ENCODE peak calls at places on chromosomes 11 and 22, in four cellular contexts. O is IMR-90; Q is prostate gland; M is CD8-positive, alpha-beta T cell. J is an unnamed sample.
A peak's percentile ranks its signal among the peaks of the same experiment; 100 is the strongest.

GRCh38 chr11:102587722-102588121 is 37.4 kb downstream of the MMP20 start:
- DNase-seq in O (no peak), Q (no peak), M (no peak), J (no peak)

GRCh38 chr11:77879218-77879617 is 58.3 kb downstream of the AAMDC start:
- DNase-seq in O (peak; percentile 50), Q (no peak), M (no peak), J (peak; percentile 58)

GRCh38 chr11:68655806-68656205 is 28.5 kb upstream of the GAL start:
- DNase-seq in O (no peak), Q (no peak), M (no peak), J (no peak)

GRCh38 chr11:67534070-67534679 is 10.9 kb upstream of the CABP2 start:
- DNase-seq in O (no peak), Q (no peak), M (no peak), J (no peak)

GRCh38 chr11:69375316-69376154 is 81.6 kb downstream of the MYEOV start:
- DNase-seq in O (no peak), Q (no peak), M (no peak), J (no peak)

GRCh38 chr22:25232301-25232700 is 12.9 kb downstream of the CRYBB2 start:
- DNase-seq in O (peak; percentile 17), Q (no peak), M (no peak), J (no peak)

GRCh38 chr11:86249307-86250098 is 5.0 kb downstream of the EED start:
- DNase-seq in O (no peak), Q (no peak), M (no peak), J (no peak)

GRCh38 chr11:77503006-77503405 is 29.1 kb upstream of the PAK1 start:
- DNase-seq in O (peak; percentile 19), Q (no peak), M (no peak), J (no peak)

GRCh38 chr11:21470521-21470920 is 722.4 kb upstream of the ANO5 start:
- DNase-seq in O (no peak), Q (no peak), M (no peak), J (no peak)

GRCh38 chr11:36454991-36455611 is 55.0 kb downstream of the TRAF6 start:
- DNase-seq in O (no peak), Q (no peak), M (no peak), J (no peak)

GRCh38 chr22:47850644-47851151 is 1088.2 kb downstream of the TBC1D22A start:
- DNase-seq in O (no peak), Q (no peak), M (no peak), J (no peak)

GRCh38 chr11:76590631-76590950 is 80.0 kb downstream of the LRRC32 start:
- DNase-seq in O (no peak), Q (no peak), M (no peak), J (no peak)

GRCh38 chr11:2750101-2750509 is 50.3 kb upstream of the KCNQ1OT1 start:
- DNase-seq in O (no peak), Q (no peak), M (no peak), J (no peak)

GRCh38 chr22:17171016-17171312 is 11.9 kb upstream of the HDHD5 start:
- DNase-seq in O (no peak), Q (no peak), M (no peak), J (peak; percentile 16)
- H3K4me3 ChIP-seq in O (peak overlapping the region; percentile 74), Q (peak overlapping the region; percentile 86), M (peak overlapping the region; percentile 88), J (peak overlapping the region; percentile 70)

DNA sequence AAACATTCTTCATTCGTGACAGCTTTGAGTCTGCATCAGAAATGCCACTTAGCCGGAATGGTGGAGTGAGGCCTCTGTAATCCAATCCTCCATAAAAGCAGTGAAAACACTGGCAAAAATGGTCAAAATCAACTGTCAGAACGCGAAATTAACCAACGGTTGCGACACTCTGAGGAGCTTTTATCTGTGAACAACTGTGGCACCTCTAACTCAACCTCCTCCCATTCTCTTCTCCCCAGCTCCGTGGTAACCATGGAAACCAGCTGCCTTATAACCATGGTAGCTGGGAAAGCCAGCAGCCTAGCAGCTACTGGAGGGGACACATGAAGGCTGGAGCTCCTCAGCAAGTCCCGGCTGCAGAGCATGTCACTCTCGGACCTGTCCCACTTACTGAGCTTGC is 20.3 kb downstream of the AP2A2 start:
- DNase-seq in O (no peak), Q (no peak), M (no peak), J (no peak)
- H3K4me3 ChIP-seq in O (no peak overlapping the region), Q (no peak overlapping the region), M (no peak overlapping the region), J (no peak overlapping the region)

GRCh38 chr22:40533712-40534378 is 102.7 kb downstream of the MRTFA start:
- DNase-seq in O (peak; percentile 74), Q (no peak), M (peak; percentile 66), J (peak; percentile 96)
- H3K4me3 ChIP-seq in O (peak overlapping the region; percentile 3), Q (no peak overlapping the region), M (peak overlapping the region; percentile 48), J (peak overlapping the region; percentile 50)

DNA sequence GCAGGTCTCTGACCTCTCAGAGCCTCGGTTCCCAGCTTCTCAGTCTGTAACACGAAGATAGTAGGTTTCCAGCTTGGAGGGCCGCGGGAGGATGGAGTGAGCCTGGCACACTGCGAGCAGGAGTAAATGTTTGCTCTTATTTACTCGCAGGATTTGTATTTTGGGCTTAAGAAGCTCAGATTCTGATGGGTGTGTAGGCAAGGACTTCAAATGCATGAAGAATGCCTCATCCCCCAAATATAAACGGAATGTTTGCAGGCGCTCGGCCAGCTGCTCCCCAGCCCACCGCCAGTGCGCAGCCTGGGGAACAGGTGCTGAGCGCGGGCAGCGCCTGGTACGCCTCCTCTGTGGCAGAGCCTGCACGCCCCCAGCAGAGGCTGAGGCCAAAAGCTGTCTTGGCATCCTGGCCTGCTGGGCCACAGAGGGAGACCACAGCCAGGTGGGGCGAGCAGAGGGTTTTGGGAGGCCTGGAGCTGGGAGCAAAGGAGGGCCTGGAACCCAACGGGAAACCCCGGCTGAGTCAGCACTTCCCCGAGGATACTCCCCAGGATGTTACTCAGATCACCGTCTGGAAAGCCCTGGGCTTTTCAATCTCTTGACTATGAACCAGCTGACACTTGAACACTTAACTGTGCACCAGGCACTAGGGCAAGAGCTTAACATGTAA is 9.4 kb downstream of the EHD1 start:
- DNase-seq in O (peak; percentile 94), Q (no peak), M (peak; percentile 51), J (no peak)
- H3K4me3 ChIP-seq in O (no peak overlapping the region), Q (no peak overlapping the region), M (peak overlapping the region; percentile 14), J (no peak overlapping the region)

DNA sequence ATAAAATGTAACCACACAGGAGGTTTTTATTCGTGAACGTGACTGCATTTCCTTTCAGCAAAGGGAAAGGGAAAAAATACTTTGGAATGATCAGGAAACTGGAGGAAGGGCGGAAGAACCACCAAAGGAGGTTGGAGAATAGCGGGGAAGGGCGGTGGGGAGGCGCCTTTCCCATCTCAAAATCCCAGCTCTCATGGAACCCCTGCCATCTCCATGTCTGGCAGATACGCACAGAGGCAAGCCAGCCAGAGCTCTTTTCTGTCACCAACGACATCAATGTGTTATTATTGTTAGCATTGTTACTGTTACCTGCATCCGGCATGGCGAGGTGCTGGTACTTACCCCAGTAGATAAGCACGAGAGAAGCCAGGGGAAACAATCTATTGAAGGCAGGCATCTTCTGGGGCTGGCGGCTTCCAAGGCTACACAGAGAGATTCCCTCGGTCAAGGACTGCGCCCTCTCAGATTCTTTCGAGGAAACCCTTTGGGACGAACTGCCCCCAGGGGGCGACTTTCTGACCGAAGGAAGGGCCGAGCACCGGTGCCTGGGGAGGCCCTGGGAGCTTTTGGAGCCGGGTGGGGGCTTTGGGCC is 923 bp downstream of the SCN3B start:
- DNase-seq in O (no peak), Q (no peak), M (no peak), J (no peak)
- H3K4me3 ChIP-seq in O (no peak overlapping the region), Q (peak overlapping the region; percentile 54), M (peak overlapping the region; percentile 45), J (no peak overlapping the region)